ENCODE peak calls at places on chromosomes 16 and 17, in five cellular contexts. One of them, this sample, is unnamed.
A peak's percentile ranks its signal among the peaks of the same experiment; 100 is the strongest.

GRCh38 chr16:9027070-9027799 is 63.5 kb upstream of the USP7 start:
- DNase-seq in H1: no peak
- DNase-seq in stomach: no peak
- DNase-seq in IMR-90: no peak
- DNase-seq in body of pancreas: no peak
- DNase-seq in this sample: no peak

GRCh38 chr17:8914554-8914953 is 47.1 kb upstream of the PIK3R6 start:
- DNase-seq in H1: no peak
- DNase-seq in stomach: no peak
- DNase-seq in IMR-90: no peak
- DNase-seq in body of pancreas: no peak
- DNase-seq in this sample: no peak

GRCh38 chr16:80433617-80434016 is 107.2 kb upstream of the DYNLRB2 start:
- DNase-seq in H1: no peak
- DNase-seq in stomach: no peak
- DNase-seq in IMR-90: no peak
- DNase-seq in body of pancreas: no peak
- DNase-seq in this sample: no peak

GRCh38 chr17:79811888-79812205 is 15.0 kb upstream of the CBX8 start:
- DNase-seq in H1: no peak
- DNase-seq in stomach: no peak
- DNase-seq in IMR-90: no peak
- DNase-seq in body of pancreas: no peak
- DNase-seq in this sample: no peak

GRCh38 chr17:63930951-63931575 is 1.1 kb downstream of the CD79B start:
- DNase-seq in H1: peak; percentile 75
- DNase-seq in stomach: peak; percentile 56
- DNase-seq in IMR-90: no peak
- DNase-seq in body of pancreas: no peak
- DNase-seq in this sample: peak; percentile 77

GRCh38 chr17:6862122-6862521 is 30.6 kb upstream of the TEKT1 start:
- DNase-seq in H1: no peak
- DNase-seq in stomach: no peak
- DNase-seq in IMR-90: no peak
- DNase-seq in body of pancreas: no peak
- DNase-seq in this sample: no peak

GRCh38 chr17:66076546-66077190 is 115.3 kb downstream of the CEP112 start:
- DNase-seq in H1: no peak
- DNase-seq in stomach: no peak
- DNase-seq in IMR-90: no peak
- DNase-seq in body of pancreas: no peak
- DNase-seq in this sample: no peak

GRCh38 chr17:69954241-69954933 is 120.6 kb upstream of the KCNJ16 start:
- DNase-seq in H1: no peak
- DNase-seq in stomach: no peak
- DNase-seq in IMR-90: peak; percentile 38
- DNase-seq in body of pancreas: no peak
- DNase-seq in this sample: no peak

GRCh38 chr16:53220585-53220984 is 165.8 kb downstream of the CHD9 start:
- DNase-seq in H1: no peak
- DNase-seq in stomach: no peak
- DNase-seq in IMR-90: peak; percentile 58
- DNase-seq in body of pancreas: no peak
- DNase-seq in this sample: no peak

GRCh38 chr17:7574176-7574953 is 5.1 kb upstream of the CD68 start:
- DNase-seq in H1: no peak
- DNase-seq in stomach: no peak
- DNase-seq in IMR-90: peak; percentile 28
- DNase-seq in body of pancreas: no peak
- DNase-seq in this sample: peak; percentile 14

GRCh38 chr16:30875881-30876791 is 17.7 kb downstream of the BCL7C start:
- DNase-seq in H1: no peak
- DNase-seq in stomach: no peak
- DNase-seq in IMR-90: peak; percentile 26
- DNase-seq in body of pancreas: no peak
- DNase-seq in this sample: no peak

GRCh38 chr17:66567234-66568170 is 265.1 kb downstream of the PRKCA start:
- DNase-seq in H1: peak; percentile 95
- DNase-seq in stomach: peak; percentile 89
- DNase-seq in IMR-90: peak; percentile 88
- DNase-seq in body of pancreas: peak; percentile 83
- DNase-seq in this sample: peak; percentile 85

GRCh38 chr16:1323296-1324239 is 9.9 kb upstream of the BAIAP3 start:
- DNase-seq in H1: no peak
- DNase-seq in stomach: no peak
- DNase-seq in IMR-90: no peak
- DNase-seq in body of pancreas: no peak
- DNase-seq in this sample: no peak

GRCh38 chr17:2903193-2903974 is 107.1 kb downstream of the RAP1GAP2 start:
- DNase-seq in H1: no peak
- DNase-seq in stomach: peak; percentile 80
- DNase-seq in IMR-90: no peak
- DNase-seq in body of pancreas: peak; percentile 85
- DNase-seq in this sample: no peak

GRCh38 chr16:2095315-2095853 is 40.3 kb downstream of the PKD1 start:
- DNase-seq in H1: no peak
- DNase-seq in stomach: no peak
- DNase-seq in IMR-90: peak; percentile 47
- DNase-seq in body of pancreas: no peak
- DNase-seq in this sample: no peak

GRCh38 chr16:1078579-1079021 is 6.1 kb downstream of the SSTR5 start:
- DNase-seq in H1: no peak
- DNase-seq in stomach: peak; percentile 91
- DNase-seq in IMR-90: peak; percentile 54
- DNase-seq in body of pancreas: peak; percentile 87
- DNase-seq in this sample: peak; percentile 81

DNA sequence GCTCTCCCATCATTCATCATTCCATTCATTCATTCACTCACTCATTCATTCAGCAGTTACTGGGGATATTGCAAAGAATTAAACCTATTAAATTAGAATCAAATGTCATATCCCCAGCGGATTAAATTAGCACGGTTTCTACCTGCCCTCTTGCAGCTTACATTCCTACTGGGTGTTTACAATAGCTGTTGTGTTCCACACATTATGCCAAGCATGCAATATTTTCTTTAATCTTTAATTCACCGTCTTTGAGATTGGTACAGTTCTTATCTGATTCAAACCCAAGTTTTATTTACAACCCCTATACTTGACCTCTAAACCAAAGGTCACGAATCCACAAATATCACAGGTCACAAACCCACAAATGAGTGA is 727 bp upstream of the USP31 start:
- DNase-seq in H1: no peak
- DNase-seq in stomach: no peak
- DNase-seq in IMR-90: no peak
- DNase-seq in body of pancreas: no peak
- DNase-seq in this sample: no peak
- H3K27ac ChIP-seq in H1: no peak overlapping the region
- H3K27ac ChIP-seq in stomach: peak overlapping the region; percentile 90
- H3K27ac ChIP-seq in IMR-90: no peak overlapping the region
- H3K27ac ChIP-seq in body of pancreas: peak overlapping the region; percentile 71
- H3K27ac ChIP-seq in this sample: no peak overlapping the region

DNA sequence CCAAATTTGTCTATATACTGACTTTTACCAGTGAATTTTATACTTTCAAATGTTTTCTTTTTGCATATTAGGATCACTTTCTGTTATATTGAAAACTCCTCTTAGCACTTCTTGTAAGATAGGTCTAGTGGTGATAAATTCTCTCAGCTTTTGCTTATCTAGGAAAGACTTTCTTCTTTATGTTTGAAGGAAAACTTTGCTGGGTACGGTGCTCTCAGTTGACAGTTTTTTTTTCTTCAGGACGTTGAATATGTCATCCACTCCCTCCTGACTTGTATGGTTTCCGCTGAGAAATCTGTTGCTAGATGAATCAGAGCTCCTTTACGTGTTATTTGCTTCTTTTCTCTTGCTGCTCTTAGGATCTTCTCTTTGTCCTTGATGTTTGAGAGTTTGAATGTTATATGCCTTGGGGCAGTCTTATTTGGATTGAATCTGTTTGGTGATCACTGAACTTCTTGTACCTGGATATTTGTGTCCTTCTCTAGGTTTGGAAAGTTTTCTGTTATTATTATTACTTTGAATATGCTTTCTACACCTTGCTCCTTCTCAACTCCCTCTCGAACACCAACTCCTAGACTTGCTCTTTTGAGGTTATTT is 44.0 kb upstream of the NACA2 start:
- DNase-seq in H1: no peak
- DNase-seq in stomach: no peak
- DNase-seq in IMR-90: no peak
- DNase-seq in body of pancreas: no peak
- DNase-seq in this sample: no peak
- TF ChIP-seq POLR2A in H1: no peak
- TF ChIP-seq POLR2A in stomach: no peak
- TF ChIP-seq POLR2A in IMR-90: no peak
- TF ChIP-seq POLR2A in body of pancreas: no peak
- TF ChIP-seq POLR2A in this sample: no peak

GRCh38 chr16:88970095-88970494 is 6.9 kb downstream of the CBFA2T3 start:
- DNase-seq in H1: no peak
- DNase-seq in stomach: no peak
- DNase-seq in IMR-90: no peak
- DNase-seq in body of pancreas: no peak
- DNase-seq in this sample: no peak
- H3K27me3 ChIP-seq in H1: no peaks in the 10 kb centered on the region
- H3K27me3 ChIP-seq in stomach: no peaks in the 10 kb centered on the region
- H3K27me3 ChIP-seq in IMR-90: peaks cover 73% of the 10 kb centered on the region
- H3K27me3 ChIP-seq in body of pancreas: no peaks in the 10 kb centered on the region
- H3K27me3 ChIP-seq in this sample: no peaks in the 10 kb centered on the region

GRCh38 chr16:17348042-17348783 is 122.5 kb downstream of the XYLT1 start:
- DNase-seq in H1: no peak
- DNase-seq in stomach: no peak
- DNase-seq in IMR-90: no peak
- DNase-seq in body of pancreas: no peak
- DNase-seq in this sample: no peak

GRCh38 chr16:17345043-17345442 is 125.7 kb downstream of the XYLT1 start:
- DNase-seq in H1: no peak
- DNase-seq in stomach: no peak
- DNase-seq in IMR-90: peak; percentile 81
- DNase-seq in body of pancreas: no peak
- DNase-seq in this sample: no peak

GRCh38 chr16:17346774-17347569 is 123.8 kb downstream of the XYLT1 start:
- DNase-seq in H1: no peak
- DNase-seq in stomach: no peak
- DNase-seq in IMR-90: no peak
- DNase-seq in body of pancreas: no peak
- DNase-seq in this sample: no peak

GRCh38 chr16:17347624-17348023 is 123.1 kb downstream of the XYLT1 start:
- DNase-seq in H1: no peak
- DNase-seq in stomach: no peak
- DNase-seq in IMR-90: no peak
- DNase-seq in body of pancreas: no peak
- DNase-seq in this sample: no peak

DNA sequence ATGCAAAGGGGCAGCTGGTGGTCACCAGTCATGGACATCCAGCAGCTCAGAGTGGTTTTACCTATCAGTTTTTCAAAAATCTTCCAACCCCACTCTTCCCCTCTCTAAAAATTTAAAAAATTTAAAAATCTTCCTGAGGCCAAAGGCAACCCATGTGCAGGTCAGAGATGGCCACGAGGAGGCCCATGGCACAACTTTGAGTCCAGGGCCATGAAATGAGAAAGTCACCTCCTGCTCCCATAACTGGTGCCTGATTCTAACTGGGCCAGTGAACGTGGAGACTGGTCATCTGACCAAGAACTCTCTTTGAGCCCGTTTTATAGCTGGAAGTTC is 124.4 kb downstream of the XYLT1 start:
- DNase-seq in H1: no peak
- DNase-seq in stomach: no peak
- DNase-seq in IMR-90: no peak
- DNase-seq in body of pancreas: no peak
- DNase-seq in this sample: no peak
- H3K27ac ChIP-seq in H1: no peak overlapping the region
- H3K27ac ChIP-seq in stomach: peak overlapping the region; percentile 83
- H3K27ac ChIP-seq in IMR-90: no peak overlapping the region
- H3K27ac ChIP-seq in body of pancreas: no peak overlapping the region
- H3K27ac ChIP-seq in this sample: no peak overlapping the region

GRCh38 chr17:40646791-40647548 is 648 bp downstream of the SMARCE1 start:
- DNase-seq in H1: no peak
- DNase-seq in stomach: no peak
- DNase-seq in IMR-90: peak; percentile 43
- DNase-seq in body of pancreas: no peak
- DNase-seq in this sample: no peak

GRCh38 chr17:40648326-40648968 is 829 bp upstream of the SMARCE1 start:
- DNase-seq in H1: no peak
- DNase-seq in stomach: peak; percentile 37
- DNase-seq in IMR-90: peak; percentile 19
- DNase-seq in body of pancreas: no peak
- DNase-seq in this sample: no peak

GRCh38 chr17:40645932-40646331 is 1.7 kb downstream of the SMARCE1 start:
- DNase-seq in H1: no peak
- DNase-seq in stomach: no peak
- DNase-seq in IMR-90: no peak
- DNase-seq in body of pancreas: no peak
- DNase-seq in this sample: no peak

GRCh38 chr17:40645291-40645690 is 2.3 kb downstream of the SMARCE1 start:
- DNase-seq in H1: no peak
- DNase-seq in stomach: no peak
- DNase-seq in IMR-90: no peak
- DNase-seq in body of pancreas: no peak
- DNase-seq in this sample: no peak

DNA sequence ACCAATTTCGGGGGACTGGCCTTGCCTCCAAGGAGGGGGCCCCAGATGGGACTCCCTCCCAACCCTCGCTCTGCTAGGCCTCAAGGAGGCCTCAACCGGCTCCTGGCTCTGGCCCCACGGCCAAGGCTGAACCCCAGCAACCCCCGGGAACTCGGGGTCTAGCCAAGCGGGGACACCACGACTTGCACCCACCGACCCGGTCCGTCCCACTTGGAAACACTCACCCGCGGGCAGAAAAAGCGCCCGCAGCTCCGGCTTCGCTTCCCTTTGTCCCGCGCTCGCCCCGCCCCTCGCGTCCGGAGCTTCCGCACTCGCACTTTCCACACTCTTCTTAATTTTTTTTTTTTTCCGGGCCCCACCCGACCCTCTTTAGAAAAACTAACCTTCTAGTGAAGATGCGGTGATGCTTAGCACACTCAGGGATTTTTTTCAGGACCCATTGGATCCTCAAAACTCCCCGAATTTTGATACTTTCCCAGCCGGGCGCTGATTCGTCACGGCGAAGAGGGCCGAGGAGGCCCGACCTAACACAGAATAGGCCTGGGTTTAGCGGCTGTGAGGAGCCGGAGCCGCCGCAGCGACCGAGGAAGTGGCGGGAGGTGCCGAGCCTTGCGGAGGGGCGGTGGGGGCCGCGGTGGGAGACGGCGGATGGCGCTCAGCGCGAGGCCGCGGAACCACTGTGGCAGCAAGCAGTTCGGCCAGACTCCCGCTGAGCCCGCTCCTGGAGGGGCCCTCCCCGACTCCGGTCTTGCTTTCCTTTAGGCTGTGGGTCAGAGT is at the start of gene SMARCE1:
- DNase-seq in H1: peak; percentile 82
- DNase-seq in stomach: peak; percentile 65
- DNase-seq in IMR-90: peak; percentile 67
- DNase-seq in body of pancreas: peak; percentile 68
- DNase-seq in this sample: peak; percentile 80
- TF ChIP-seq POLR2A in H1: peak; percentile 21
- TF ChIP-seq POLR2A in stomach: no peak
- TF ChIP-seq POLR2A in IMR-90: peak; percentile 75
- TF ChIP-seq POLR2A in body of pancreas: no peak
- TF ChIP-seq POLR2A in this sample: peak; percentile 57

This sample was measured in right lobe of liver.